ENCODE peak calls at places on chromosomes 2 and 18, in four cellular contexts. One of them, this sample, is unnamed.

GRCh38 chr2:159065313-159065712 is 96.9 kb downstream of the TANC1 start:
- DNase-seq in K562: no peak
- DNase-seq in A549: no peak
- DNase-seq in GM12878: no peak
- DNase-seq in this sample: no peak

GRCh38 chr2:180980943-180981898 is 816 bp downstream of the UBE2E3 start:
- DNase-seq in K562: peak
- DNase-seq in A549: peak
- DNase-seq in GM12878: no peak
- DNase-seq in this sample: no peak

GRCh38 chr2:27771548-27772335 is at the start of gene MRPL33:
- DNase-seq in K562: peak
- DNase-seq in A549: peak
- DNase-seq in GM12878: peak
- DNase-seq in this sample: peak

GRCh38 chr18:3595282-3596273 is 145.6 kb downstream of the TGIF1 start:
- DNase-seq in K562: peak
- DNase-seq in A549: peak
- DNase-seq in GM12878: peak
- DNase-seq in this sample: peak

GRCh38 chr18:21458788-21459187 is 141.7 kb downstream of the ESCO1 start:
- DNase-seq in K562: no peak
- DNase-seq in A549: no peak
- DNase-seq in GM12878: no peak
- DNase-seq in this sample: no peak

GRCh38 chr2:132811148-132811915 is 141.3 kb upstream of the LYPD1 start:
- DNase-seq in K562: no peak
- DNase-seq in A549: no peak
- DNase-seq in GM12878: no peak
- DNase-seq in this sample: no peak

GRCh38 chr2:65045651-65046050 is 10.6 kb upstream of the CEP68 start:
- DNase-seq in K562: peak
- DNase-seq in A549: no peak
- DNase-seq in GM12878: no peak
- DNase-seq in this sample: no peak

GRCh38 chr2:85995648-85996529 is 107.1 kb upstream of the ST3GAL5 start:
- DNase-seq in K562: no peak
- DNase-seq in A549: no peak
- DNase-seq in GM12878: no peak
- DNase-seq in this sample: no peak

GRCh38 chr18:72342933-72343332 is 201.2 kb downstream of the CBLN2 start:
- DNase-seq in K562: no peak
- DNase-seq in A549: no peak
- DNase-seq in GM12878: no peak
- DNase-seq in this sample: no peak

GRCh38 chr18:26515643-26516495 is 32.5 kb downstream of the KCTD1 start:
- DNase-seq in K562: no peak
- DNase-seq in A549: no peak
- DNase-seq in GM12878: no peak
- DNase-seq in this sample: no peak

GRCh38 chr2:148967484-148967883 is 71.0 kb upstream of the LYPD6B start:
- DNase-seq in K562: no peak
- DNase-seq in A549: no peak
- DNase-seq in GM12878: no peak
- DNase-seq in this sample: no peak

GRCh38 chr2:197200657-197201056 is 109.9 kb downstream of the ANKRD44 start:
- DNase-seq in K562: no peak
- DNase-seq in A549: no peak
- DNase-seq in GM12878: no peak
- DNase-seq in this sample: no peak
- TF ChIP-seq CHD4 in K562: no peak
- TF ChIP-seq CHD4 in A549: no peak
- TF ChIP-seq CHD4 in GM12878: no peak
- TF ChIP-seq CHD4 in this sample: no peak

GRCh38 chr2:238433300-238433915 is 6.7 kb downstream of the ASB1 start:
- DNase-seq in K562: no peak
- DNase-seq in A549: peak
- DNase-seq in GM12878: no peak
- DNase-seq in this sample: no peak
- TF ChIP-seq CHD4 in K562: no peak
- TF ChIP-seq CHD4 in A549: no peak
- TF ChIP-seq CHD4 in GM12878: no peak
- TF ChIP-seq CHD4 in this sample: no peak

GRCh38 chr18:12306752-12307151 is 1.3 kb upstream of the TUBB6 start:
- DNase-seq in K562: no peak
- DNase-seq in A549: no peak
- DNase-seq in GM12878: no peak
- DNase-seq in this sample: no peak

GRCh38 chr18:12307251-12307736 is 747 bp upstream of the TUBB6 start:
- DNase-seq in K562: no peak
- DNase-seq in A549: no peak
- DNase-seq in GM12878: no peak
- DNase-seq in this sample: no peak

GRCh38 chr18:12309683-12310198 is 1.7 kb downstream of the TUBB6 start:
- DNase-seq in K562: no peak
- DNase-seq in A549: no peak
- DNase-seq in GM12878: no peak
- DNase-seq in this sample: no peak

GRCh38 chr18:12308386-12309100 is 502 bp downstream of the TUBB6 start:
- DNase-seq in K562: peak
- DNase-seq in A549: peak
- DNase-seq in GM12878: no peak
- DNase-seq in this sample: peak

GRCh38 chr18:12307871-12308385 is at the start of gene TUBB6:
- DNase-seq in K562: peak
- DNase-seq in A549: peak
- DNase-seq in GM12878: no peak
- DNase-seq in this sample: no peak
- TF ChIP-seq CHD4 in K562: no peak
- TF ChIP-seq CHD4 in A549: no peak
- TF ChIP-seq CHD4 in GM12878: no peak
- TF ChIP-seq CHD4 in this sample: no peak

GRCh38 chr2:152613235-152613634 is 104.0 kb downstream of the PRPF40A start:
- DNase-seq in K562: no peak
- DNase-seq in A549: no peak
- DNase-seq in GM12878: no peak
- DNase-seq in this sample: no peak
- TF ChIP-seq CHD4 in K562: no peak
- TF ChIP-seq CHD4 in A549: no peak
- TF ChIP-seq CHD4 in GM12878: no peak
- TF ChIP-seq CHD4 in this sample: no peak

This sample was measured in HepG2.